ENCODE peak calls at places on chromosomes 6 and 20, in seven cellular contexts. X is A549, B is GM12878, Q is SK-N-SH, L is K562, P is H1, U is HepG2. Y is an unnamed sample.

GRCh38 chr20:52824494-52825216 is 147.5 kb upstream of the TSHZ2 start:
- DNase-seq in X (no peak), P (no peak), Q (no peak), B (no peak), L (no peak), U (no peak), Y (no peak)

GRCh38 chr6:30206799-30207618 is 6.2 kb downstream of the TRIM26 start:
- DNase-seq in B (no peak), Q (no peak), P (no peak), X (no peak), U (peak; percentile 95), L (no peak), Y (peak; percentile 20)

GRCh38 chr6:151209071-151209831 is 30.5 kb upstream of the AKAP12 start:
- DNase-seq in L (no peak), X (peak; percentile 15), P (no peak), B (no peak), Q (peak; percentile 54), U (peak; percentile 24), Y (peak; percentile 20)

GRCh38 chr6:13920584-13920983 is 4.2 kb upstream of the RNF182 start:
- DNase-seq in U (no peak), X (no peak), P (no peak), Q (no peak), L (no peak), B (no peak), Y (no peak)

GRCh38 chr20:45919536-45919933 is 7.6 kb upstream of the PLTP start:
- DNase-seq in P (no peak), X (no peak), B (no peak), L (no peak), Q (no peak), U (no peak), Y (peak; percentile 94)

GRCh38 chr6:167548451-167548850 is 223.6 kb downstream of the TTLL2 start:
- DNase-seq in Q (no peak), B (no peak), U (no peak), P (no peak), L (no peak), X (no peak), Y (no peak)

GRCh38 chr6:167005350-167006159 is 6.4 kb downstream of the CEP43 start:
- DNase-seq in L (peak; percentile 48), B (no peak), Q (peak; percentile 59), X (no peak), P (no peak), U (no peak), Y (no peak)

GRCh38 chr6:72639920-72640621 is 18.2 kb downstream of the KCNQ5 start:
- DNase-seq in B (no peak), P (no peak), L (no peak), U (no peak), X (no peak), Q (no peak), Y (no peak)

GRCh38 chr6:117265425-117266266 is at the start of gene VGLL2:
- DNase-seq in X (peak; percentile 16), Q (peak; percentile 55), L (no peak), U (peak; percentile 15), P (no peak), B (no peak), Y (peak; percentile 18)

GRCh38 chr6:68313911-68314310 is 321.2 kb upstream of the ADGRB3 start:
- DNase-seq in Q (no peak), U (no peak), L (no peak), P (no peak), X (no peak), B (no peak), Y (no peak)

GRCh38 chr6:32941412-32941784 is 570 bp upstream of the HLA-DMB start:
- DNase-seq in B (peak; percentile 95), X (no peak), P (no peak), L (no peak), U (no peak), Q (no peak), Y (no peak)

GRCh38 chr6:125729983-125730382 is 19.4 kb upstream of the HEY2 start:
- DNase-seq in B (no peak), Q (no peak), P (no peak), L (no peak), X (no peak), U (no peak), Y (no peak)

GRCh38 chr20:49426395-49426794 is 56.1 kb downstream of the KCNB1 start:
- DNase-seq in X (no peak), U (no peak), B (no peak), L (no peak), Q (no peak), P (no peak), Y (no peak)
- TF ChIP-seq RFX5 in X (no peak), U (no peak), B (no peak), L (no peak), Q (no peak), P (no peak), Y (no peak)

DNA sequence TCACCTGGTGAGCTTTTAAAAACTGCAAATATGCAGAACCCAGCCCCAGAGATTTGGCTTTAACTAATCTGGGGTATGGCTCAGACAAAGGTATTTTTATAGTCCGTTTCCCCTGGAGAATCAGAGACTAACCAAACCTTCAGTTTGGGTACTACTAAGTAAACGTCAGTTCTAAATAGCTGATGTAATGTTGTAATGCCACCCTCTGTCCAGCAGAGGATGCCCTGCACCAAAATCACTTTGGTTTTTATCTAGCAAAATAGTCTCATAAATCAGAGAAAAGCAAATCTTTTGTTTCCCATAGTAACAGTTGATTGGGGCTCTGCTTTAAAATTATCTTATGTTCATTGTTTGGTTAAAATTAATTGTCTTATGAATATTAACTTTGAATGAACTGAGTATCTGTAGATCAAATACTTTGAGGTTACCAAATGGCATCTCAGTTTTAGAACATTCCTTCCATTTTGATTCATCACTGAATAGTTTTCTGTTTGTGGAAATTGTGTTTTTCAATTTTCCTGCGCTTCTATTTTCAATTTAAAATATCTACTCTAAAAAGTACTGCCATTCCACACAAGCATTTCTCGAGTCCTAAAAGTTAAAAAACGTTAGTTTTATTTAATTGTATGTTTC is 278.3 kb upstream of the PLCB4 start:
- DNase-seq in P (no peak), B (no peak), U (peak; percentile 61), L (peak; percentile 19), Q (peak; percentile 50), X (peak; percentile 15), Y (peak; percentile 60)
- TF ChIP-seq RFX5 in P (no peak), B (no peak), U (no peak), L (no peak), Q (peak; percentile 50), X (no peak), Y (peak; percentile 39)

GRCh38 chr20:47843886-47844567 is 58.7 kb upstream of the SULF2 start:
- DNase-seq in B (no peak), U (peak; percentile 28), X (no peak), Q (no peak), P (no peak), L (no peak), Y (no peak)
- TF ChIP-seq RFX5 in B (no peak), U (no peak), X (no peak), Q (no peak), P (no peak), L (no peak), Y (no peak)

DNA sequence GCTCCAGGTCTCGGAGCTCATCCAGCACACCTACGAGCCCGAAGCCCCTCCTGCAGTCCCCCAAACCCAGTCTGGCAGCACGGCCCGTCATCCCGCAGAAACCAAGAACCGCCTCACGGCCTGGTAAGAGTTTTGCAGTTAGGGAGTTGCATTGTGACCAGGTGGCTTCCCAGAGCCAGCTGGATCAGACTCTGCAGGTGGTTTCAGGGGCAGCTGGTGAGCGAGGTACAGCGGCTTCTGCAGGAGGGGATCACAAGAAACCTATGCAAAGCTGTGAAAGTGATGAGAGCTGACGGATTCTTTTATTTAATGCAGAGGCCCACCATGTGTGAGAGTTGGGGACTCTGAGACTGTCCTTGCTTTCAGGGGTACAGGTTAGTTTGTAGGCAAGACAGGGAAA is 45.9 kb upstream of the SCGN start:
- DNase-seq in B (no peak), L (no peak), Q (no peak), X (no peak), P (no peak), U (no peak), Y (no peak)
- TF ChIP-seq RFX5 in B (no peak), L (no peak), Q (no peak), X (no peak), P (no peak), U (no peak), Y (no peak)

DNA sequence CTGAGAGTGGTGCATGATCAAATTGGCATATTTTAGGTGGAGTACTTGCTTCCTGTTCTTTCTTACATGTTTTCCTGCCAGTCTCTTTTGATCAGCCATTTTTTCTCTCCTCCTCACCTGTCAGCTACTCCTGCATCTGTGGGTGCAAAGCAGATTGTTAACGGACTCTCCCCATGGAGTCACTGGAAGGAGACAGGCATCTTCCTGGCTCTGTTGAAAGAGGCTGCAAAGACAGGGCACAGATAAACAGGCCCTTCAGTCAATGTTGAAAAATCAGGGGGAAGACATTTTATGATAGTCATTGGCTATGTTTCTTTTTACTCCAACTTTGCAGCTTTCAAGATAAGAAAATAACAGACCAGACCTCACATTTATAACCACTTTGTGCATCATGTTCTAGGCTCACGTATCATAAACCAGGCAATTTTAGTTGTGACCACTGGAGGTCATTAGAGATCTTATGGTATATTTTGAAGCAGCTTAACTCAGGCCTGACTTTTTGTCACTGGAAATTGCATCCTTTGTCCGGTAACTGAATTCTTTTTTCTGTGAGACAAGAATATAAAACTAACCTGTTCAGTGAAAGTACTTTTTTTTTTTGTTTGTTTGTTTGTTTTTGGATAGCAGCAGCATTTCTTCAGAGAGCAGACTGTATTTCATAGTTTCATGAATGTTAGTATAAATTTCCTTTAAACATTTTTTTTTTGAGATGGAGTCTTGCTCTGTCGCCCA is 20.1 kb downstream of the ECT2L start:
- DNase-seq in Q (peak; percentile 56), L (peak; percentile 37), B (no peak), P (no peak), U (peak; percentile 70), X (peak; percentile 33), Y (peak; percentile 79)
- TF ChIP-seq RFX5 in Q (no peak), L (no peak), B (no peak), P (no peak), U (no peak), X (no peak), Y (no peak)

GRCh38 chr6:157715766-157716171 is 107.3 kb upstream of the SNX9 start:
- DNase-seq in Q (no peak), X (no peak), P (no peak), U (no peak), B (no peak), L (no peak), Y (peak; percentile 95)

GRCh38 chr6:157712585-157713295 is 110.3 kb upstream of the SNX9 start:
- DNase-seq in X (no peak), U (no peak), B (no peak), P (no peak), L (no peak), Q (no peak), Y (no peak)

GRCh38 chr6:157713451-157714152 is 109.4 kb upstream of the SNX9 start:
- DNase-seq in Q (no peak), U (no peak), B (no peak), X (no peak), L (no peak), P (no peak), Y (no peak)

GRCh38 chr6:157716553-157716952 is 106.5 kb upstream of the SNX9 start:
- DNase-seq in B (no peak), X (no peak), P (no peak), Q (no peak), L (no peak), U (no peak), Y (no peak)

DNA sequence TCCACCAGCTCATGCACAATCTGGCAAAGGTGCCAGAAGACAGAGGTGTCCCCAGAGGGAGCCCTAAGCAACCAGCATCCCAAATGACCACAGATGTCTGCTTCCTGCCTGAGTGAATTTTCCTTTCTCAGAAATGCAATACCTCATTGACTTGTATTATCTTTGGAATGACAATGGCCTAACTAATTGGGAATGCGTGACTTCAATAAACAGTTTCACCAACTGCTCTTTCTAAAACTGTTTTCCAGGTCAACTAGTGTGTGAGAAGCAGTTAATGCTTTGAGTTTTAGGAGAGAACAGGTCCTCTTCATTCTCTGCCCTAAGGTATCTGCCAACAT is 108.9 kb upstream of the SNX9 start:
- DNase-seq in P (no peak), Q (no peak), U (no peak), B (no peak), L (no peak), X (no peak), Y (peak; percentile 52)
- TF ChIP-seq RFX5 in P (no peak), Q (no peak), U (no peak), B (no peak), L (no peak), X (no peak), Y (no peak)